ENCODE peak calls at places on chromosomes 1 and 21, in five cellular contexts. G is HuH-7, E is prostate gland, D is neural crest cell, Q is SK-N-MC. N is an unnamed sample.

GRCh38 chr1:200624679-200625335 is 4.3 kb upstream of the KIF14 start:
- DNase-seq in G (no peak), E (no peak), D (no peak), Q (peak; percentile 0), N (no peak)

GRCh38 chr1:17244826-17245740 is 3.8 kb upstream of the PADI3 start:
- DNase-seq in G (no peak), E (no peak), D (peak; percentile 29), Q (no peak), N (no peak)

GRCh38 chr1:95012389-95012788 is 60.4 kb downstream of the ALG14 start:
- DNase-seq in G (no peak), E (no peak), D (no peak), Q (no peak), N (no peak)

GRCh38 chr1:11967028-11967547 is 13.2 kb upstream of the MFN2 start:
- DNase-seq in G (peak; percentile 93), E (peak; percentile 40), D (no peak), Q (no peak), N (no peak)

GRCh38 chr1:119675349-119676343 is 27.6 kb upstream of the ZNF697 start:
- DNase-seq in G (peak; percentile 70), E (peak; percentile 87), D (peak; percentile 87), Q (peak; percentile 52), N (peak; percentile 30)

GRCh38 chr1:180981596-180982387 is 40.9 kb downstream of the STX6 start:
- DNase-seq in G (no peak), E (no peak), D (no peak), Q (no peak), N (peak; percentile 2)

GRCh38 chr1:160204526-160205241 is 500 bp upstream of the PEA15 start:
- DNase-seq in G (no peak), E (no peak), D (no peak), Q (no peak), N (no peak)

GRCh38 chr21:15679630-15680029 is 50.2 kb upstream of the USP25 start:
- DNase-seq in G (no peak), E (no peak), D (no peak), Q (no peak), N (no peak)

GRCh38 chr1:101022294-101022693 is 3.3 kb downstream of the DPH5 start:
- DNase-seq in G (no peak), E (no peak), D (no peak), Q (peak; percentile 51), N (no peak)

GRCh38 chr1:60745444-60745843 is 336.9 kb upstream of the NFIA start:
- DNase-seq in G (no peak), E (no peak), D (no peak), Q (no peak), N (no peak)

GRCh38 chr1:157562515-157562914 is 10.2 kb upstream of the FCRL5 start:
- DNase-seq in G (no peak), E (no peak), D (no peak), Q (no peak), N (no peak)

GRCh38 chr1:31574749-31575372 is 1.5 kb upstream of the TINAGL1 start:
- DNase-seq in G (no peak), E (no peak), D (no peak), Q (no peak), N (no peak)

GRCh38 chr1:5001466-5001865 is 347.1 kb downstream of the AJAP1 start:
- DNase-seq in G (no peak), E (no peak), D (peak; percentile 50), Q (no peak), N (no peak)

N was measured in effector CD8-positive, alpha-beta T cell.